ENCODE peak calls at places on chromosomes 7 and 10, in six cellular contexts. One of them, this sample, is unnamed.
A peak's percentile ranks its signal among the peaks of the same experiment; 100 is the strongest.

GRCh38 chr10:63057509-63057908 is 75.6 kb upstream of the NRBF2 start:
- DNase-seq in hepatocyte: no peak
- DNase-seq in AG04450: no peak
- DNase-seq in astrocyte of the spinal cord: no peak
- DNase-seq in mesendoderm: peak; percentile 41
- DNase-seq in IMR-90: no peak
- DNase-seq in this sample: no peak

GRCh38 chr7:149220534-149220933 is 18.9 kb upstream of the ZNF212 start:
- DNase-seq in hepatocyte: no peak
- DNase-seq in AG04450: no peak
- DNase-seq in astrocyte of the spinal cord: no peak
- DNase-seq in mesendoderm: peak; percentile 59
- DNase-seq in IMR-90: peak; percentile 75
- DNase-seq in this sample: peak; percentile 23

GRCh38 chr10:86652361-86653202 is 1.8 kb upstream of the OPN4 start:
- DNase-seq in hepatocyte: no peak
- DNase-seq in AG04450: no peak
- DNase-seq in astrocyte of the spinal cord: peak; percentile 11
- DNase-seq in mesendoderm: no peak
- DNase-seq in IMR-90: peak; percentile 21
- DNase-seq in this sample: no peak

GRCh38 chr7:91289633-91290260 is 25.5 kb downstream of the FZD1 start:
- DNase-seq in hepatocyte: no peak
- DNase-seq in AG04450: no peak
- DNase-seq in astrocyte of the spinal cord: no peak
- DNase-seq in mesendoderm: no peak
- DNase-seq in IMR-90: no peak
- DNase-seq in this sample: no peak

GRCh38 chr7:43771128-43771527 is 12.6 kb downstream of the BLVRA start:
- DNase-seq in hepatocyte: no peak
- DNase-seq in AG04450: no peak
- DNase-seq in astrocyte of the spinal cord: no peak
- DNase-seq in mesendoderm: no peak
- DNase-seq in IMR-90: no peak
- DNase-seq in this sample: no peak

GRCh38 chr10:17233534-17233933 is 5.5 kb downstream of the VIM start:
- DNase-seq in hepatocyte: no peak
- DNase-seq in AG04450: no peak
- DNase-seq in astrocyte of the spinal cord: peak; percentile 69
- DNase-seq in mesendoderm: no peak
- DNase-seq in IMR-90: no peak
- DNase-seq in this sample: no peak

GRCh38 chr7:87687653-87688254 is 59.6 kb downstream of the RUNDC3B start:
- DNase-seq in hepatocyte: no peak
- DNase-seq in AG04450: no peak
- DNase-seq in astrocyte of the spinal cord: no peak
- DNase-seq in mesendoderm: no peak
- DNase-seq in IMR-90: no peak
- DNase-seq in this sample: no peak

GRCh38 chr10:45505336-45505735 is 131.3 kb downstream of the ALOX5 start:
- DNase-seq in hepatocyte: no peak
- DNase-seq in AG04450: no peak
- DNase-seq in astrocyte of the spinal cord: no peak
- DNase-seq in mesendoderm: peak; percentile 40
- DNase-seq in IMR-90: no peak
- DNase-seq in this sample: no peak

GRCh38 chr7:55144333-55144954 is 125.6 kb downstream of the EGFR start:
- DNase-seq in hepatocyte: no peak
- DNase-seq in AG04450: no peak
- DNase-seq in astrocyte of the spinal cord: no peak
- DNase-seq in mesendoderm: peak; percentile 38
- DNase-seq in IMR-90: no peak
- DNase-seq in this sample: no peak

GRCh38 chr10:122543676-122544075 is 16.9 kb upstream of the DMBT1 start:
- DNase-seq in hepatocyte: no peak
- DNase-seq in AG04450: no peak
- DNase-seq in astrocyte of the spinal cord: no peak
- DNase-seq in mesendoderm: no peak
- DNase-seq in IMR-90: no peak
- DNase-seq in this sample: no peak

GRCh38 chr7:131692131-131692960 is 135.9 kb upstream of the PODXL start:
- DNase-seq in hepatocyte: peak; percentile 86
- DNase-seq in AG04450: no peak
- DNase-seq in astrocyte of the spinal cord: peak; percentile 25
- DNase-seq in mesendoderm: peak; percentile 79
- DNase-seq in IMR-90: peak; percentile 7
- DNase-seq in this sample: no peak

GRCh38 chr7:2269468-2270460 is 27.7 kb downstream of the NUDT1 start:
- DNase-seq in hepatocyte: no peak
- DNase-seq in AG04450: no peak
- DNase-seq in astrocyte of the spinal cord: peak; percentile 48
- DNase-seq in mesendoderm: peak; percentile 56
- DNase-seq in IMR-90: peak; percentile 57
- DNase-seq in this sample: no peak

GRCh38 chr7:28956608-28957063 is 1.5 kb downstream of the TRIL start:
- DNase-seq in hepatocyte: peak; percentile 80
- DNase-seq in AG04450: no peak
- DNase-seq in astrocyte of the spinal cord: peak; percentile 44
- DNase-seq in mesendoderm: peak; percentile 94
- DNase-seq in IMR-90: peak; percentile 5
- DNase-seq in this sample: no peak

GRCh38 chr7:27148776-27149641 is 1.4 kb upstream of the HOXA6 start:
- DNase-seq in hepatocyte: no peak
- DNase-seq in AG04450: no peak
- DNase-seq in astrocyte of the spinal cord: no peak
- DNase-seq in mesendoderm: no peak
- DNase-seq in IMR-90: no peak
- DNase-seq in this sample: no peak

GRCh38 chr7:27150568-27151340 is 1.6 kb downstream of the HOXA3 start:
- DNase-seq in hepatocyte: peak; percentile 91
- DNase-seq in AG04450: no peak
- DNase-seq in astrocyte of the spinal cord: peak; percentile 88
- DNase-seq in mesendoderm: peak; percentile 79
- DNase-seq in IMR-90: peak; percentile 78
- DNase-seq in this sample: no peak

GRCh38 chr7:27151341-27151944 is 940 bp downstream of the HOXA3 start:
- DNase-seq in hepatocyte: no peak
- DNase-seq in AG04450: no peak
- DNase-seq in astrocyte of the spinal cord: no peak
- DNase-seq in mesendoderm: no peak
- DNase-seq in IMR-90: no peak
- DNase-seq in this sample: no peak

GRCh38 chr7:27148031-27148775 is 629 bp upstream of the HOXA6 start:
- DNase-seq in hepatocyte: no peak
- DNase-seq in AG04450: no peak
- DNase-seq in astrocyte of the spinal cord: peak; percentile 66
- DNase-seq in mesendoderm: no peak
- DNase-seq in IMR-90: no peak
- DNase-seq in this sample: no peak

DNA sequence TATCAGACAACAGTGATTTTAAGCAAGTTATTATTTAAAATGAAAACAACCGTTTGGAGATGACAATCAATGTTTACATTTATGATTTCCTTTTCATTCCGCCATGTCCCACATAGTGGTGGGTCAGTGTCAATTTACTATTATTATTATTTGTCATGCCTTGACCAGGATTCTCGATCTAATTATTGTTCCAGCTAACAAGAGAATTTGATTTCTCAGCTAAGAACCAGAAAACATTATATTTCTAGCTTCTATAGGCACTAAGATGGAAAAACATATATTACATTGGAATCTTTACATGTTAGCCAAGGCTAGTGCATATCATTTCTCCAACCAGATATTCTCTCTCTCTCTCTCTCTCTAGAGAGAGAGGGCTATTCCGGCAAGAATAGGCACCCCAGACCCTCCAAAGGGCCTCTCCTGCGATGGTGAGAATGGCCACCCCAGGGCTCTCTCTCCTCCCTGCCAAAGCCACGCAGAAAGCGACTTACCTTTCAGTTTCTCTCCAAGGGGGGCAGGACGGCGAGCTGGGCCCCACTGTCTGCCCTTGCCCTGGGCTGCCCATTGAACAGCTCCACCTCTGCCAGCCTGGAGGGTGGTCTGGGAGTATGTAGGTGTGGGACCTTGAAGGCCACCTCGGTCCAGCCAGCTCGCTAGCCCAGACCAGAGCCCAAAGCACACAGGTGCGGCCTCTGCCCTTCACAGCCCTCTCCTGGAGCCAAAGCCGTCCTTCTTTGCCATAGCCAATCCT is 2.4 kb downstream of the HOXA3 start:
- DNase-seq in hepatocyte: no peak
- DNase-seq in AG04450: no peak
- DNase-seq in astrocyte of the spinal cord: no peak
- DNase-seq in mesendoderm: no peak
- DNase-seq in IMR-90: no peak
- DNase-seq in this sample: no peak
- H3K4me3 ChIP-seq in hepatocyte: no peak overlapping the region
- H3K4me3 ChIP-seq in AG04450: peak overlapping the region; percentile 73
- H3K4me3 ChIP-seq in astrocyte of the spinal cord: peak overlapping the region; percentile 69
- H3K4me3 ChIP-seq in mesendoderm: no peak overlapping the region
- H3K4me3 ChIP-seq in IMR-90: peak overlapping the region; percentile 54
- H3K4me3 ChIP-seq in this sample: peak overlapping the region; percentile 75

GRCh38 chr7:76396039-76396732 is 13.3 kb downstream of the SSC4D start:
- DNase-seq in hepatocyte: no peak
- DNase-seq in AG04450: no peak
- DNase-seq in astrocyte of the spinal cord: no peak
- DNase-seq in mesendoderm: peak; percentile 93
- DNase-seq in IMR-90: no peak
- DNase-seq in this sample: no peak

GRCh38 chr7:76390092-76390491 is 19.4 kb downstream of the SSC4D start:
- DNase-seq in hepatocyte: no peak
- DNase-seq in AG04450: no peak
- DNase-seq in astrocyte of the spinal cord: no peak
- DNase-seq in mesendoderm: no peak
- DNase-seq in IMR-90: no peak
- DNase-seq in this sample: no peak

GRCh38 chr7:76393116-76394031 is 16.1 kb downstream of the SSC4D start:
- DNase-seq in hepatocyte: peak; percentile 97
- DNase-seq in AG04450: peak; percentile 32
- DNase-seq in astrocyte of the spinal cord: peak; percentile 83
- DNase-seq in mesendoderm: peak; percentile 94
- DNase-seq in IMR-90: peak; percentile 71
- DNase-seq in this sample: no peak

GRCh38 chr7:76394962-76395361 is 14.5 kb downstream of the SSC4D start:
- DNase-seq in hepatocyte: no peak
- DNase-seq in AG04450: no peak
- DNase-seq in astrocyte of the spinal cord: no peak
- DNase-seq in mesendoderm: no peak
- DNase-seq in IMR-90: no peak
- DNase-seq in this sample: no peak

GRCh38 chr7:76392531-76393115 is 16.9 kb downstream of the SSC4D start:
- DNase-seq in hepatocyte: no peak
- DNase-seq in AG04450: no peak
- DNase-seq in astrocyte of the spinal cord: no peak
- DNase-seq in mesendoderm: no peak
- DNase-seq in IMR-90: no peak
- DNase-seq in this sample: no peak
- H3K4me3 ChIP-seq in hepatocyte: peak overlapping the region; percentile 27
- H3K4me3 ChIP-seq in AG04450: peak overlapping the region; percentile 47
- H3K4me3 ChIP-seq in astrocyte of the spinal cord: peak overlapping the region; percentile 27
- H3K4me3 ChIP-seq in mesendoderm: no peak overlapping the region
- H3K4me3 ChIP-seq in IMR-90: peak overlapping the region; percentile 44
- H3K4me3 ChIP-seq in this sample: peak overlapping the region; percentile 59

GRCh38 chr7:155962968-155963300 is 150.7 kb upstream of the SHH start:
- DNase-seq in hepatocyte: no peak
- DNase-seq in AG04450: no peak
- DNase-seq in astrocyte of the spinal cord: no peak
- DNase-seq in mesendoderm: no peak
- DNase-seq in IMR-90: no peak
- DNase-seq in this sample: no peak
- H3K4me3 ChIP-seq in hepatocyte: no peak overlapping the region
- H3K4me3 ChIP-seq in AG04450: no peak overlapping the region
- H3K4me3 ChIP-seq in astrocyte of the spinal cord: no peak overlapping the region
- H3K4me3 ChIP-seq in mesendoderm: no peak overlapping the region
- H3K4me3 ChIP-seq in IMR-90: no peak overlapping the region
- H3K4me3 ChIP-seq in this sample: no peak overlapping the region

GRCh38 chr7:14962778-14963177 is 60.2 kb upstream of the DGKB start:
- DNase-seq in hepatocyte: no peak
- DNase-seq in AG04450: no peak
- DNase-seq in astrocyte of the spinal cord: no peak
- DNase-seq in mesendoderm: no peak
- DNase-seq in IMR-90: no peak
- DNase-seq in this sample: no peak
- H3K4me3 ChIP-seq in hepatocyte: no peak overlapping the region
- H3K4me3 ChIP-seq in AG04450: no peak overlapping the region
- H3K4me3 ChIP-seq in astrocyte of the spinal cord: no peak overlapping the region
- H3K4me3 ChIP-seq in mesendoderm: no peak overlapping the region
- H3K4me3 ChIP-seq in IMR-90: no peak overlapping the region
- H3K4me3 ChIP-seq in this sample: no peak overlapping the region

GRCh38 chr10:72692897-72693598 is 1.1 kb downstream of the MCU start:
- DNase-seq in hepatocyte: peak; percentile 14
- DNase-seq in AG04450: no peak
- DNase-seq in astrocyte of the spinal cord: peak; percentile 46
- DNase-seq in mesendoderm: peak; percentile 34
- DNase-seq in IMR-90: peak; percentile 18
- DNase-seq in this sample: no peak

GRCh38 chr10:72693599-72693915 is 1.6 kb downstream of the MCU start:
- DNase-seq in hepatocyte: no peak
- DNase-seq in AG04450: no peak
- DNase-seq in astrocyte of the spinal cord: no peak
- DNase-seq in mesendoderm: no peak
- DNase-seq in IMR-90: no peak
- DNase-seq in this sample: no peak

GRCh38 chr10:72697711-72698110 is 5.8 kb downstream of the MCU start:
- DNase-seq in hepatocyte: peak; percentile 10
- DNase-seq in AG04450: no peak
- DNase-seq in astrocyte of the spinal cord: no peak
- DNase-seq in mesendoderm: no peak
- DNase-seq in IMR-90: no peak
- DNase-seq in this sample: no peak

GRCh38 chr10:72694476-72695369 is 2.8 kb downstream of the MCU start:
- DNase-seq in hepatocyte: peak; percentile 47
- DNase-seq in AG04450: no peak
- DNase-seq in astrocyte of the spinal cord: peak; percentile 51
- DNase-seq in mesendoderm: no peak
- DNase-seq in IMR-90: peak; percentile 65
- DNase-seq in this sample: no peak

DNA sequence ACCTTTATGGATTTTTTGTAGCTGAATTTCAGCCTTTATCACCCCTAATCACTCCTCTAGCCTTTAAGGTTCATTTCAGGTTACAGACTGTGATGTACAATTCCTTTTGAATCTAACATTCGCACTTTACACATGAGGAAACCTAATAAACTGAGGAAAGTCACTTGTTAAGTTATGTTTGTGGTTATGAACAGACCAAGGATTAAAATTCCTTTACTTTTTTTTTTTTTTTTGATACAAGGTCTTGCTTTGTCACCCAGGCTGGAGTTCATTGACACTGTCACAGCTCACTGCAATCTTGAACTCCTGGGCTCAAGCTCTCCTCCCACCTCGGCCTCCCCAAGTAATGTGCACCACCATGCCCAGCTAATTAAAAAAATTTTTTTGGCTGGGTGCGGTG is 3.6 kb downstream of the MCU start:
- DNase-seq in hepatocyte: no peak
- DNase-seq in AG04450: no peak
- DNase-seq in astrocyte of the spinal cord: no peak
- DNase-seq in mesendoderm: no peak
- DNase-seq in IMR-90: no peak
- DNase-seq in this sample: no peak
- H3K4me3 ChIP-seq in hepatocyte: no peak overlapping the region
- H3K4me3 ChIP-seq in AG04450: no peak overlapping the region
- H3K4me3 ChIP-seq in astrocyte of the spinal cord: no peak overlapping the region
- H3K4me3 ChIP-seq in mesendoderm: no peak overlapping the region
- H3K4me3 ChIP-seq in IMR-90: no peak overlapping the region
- H3K4me3 ChIP-seq in this sample: no peak overlapping the region

GRCh38 chr10:32331606-32332005 is 15.4 kb downstream of the EPC1 start:
- DNase-seq in hepatocyte: no peak
- DNase-seq in AG04450: no peak
- DNase-seq in astrocyte of the spinal cord: no peak
- DNase-seq in mesendoderm: no peak
- DNase-seq in IMR-90: no peak
- DNase-seq in this sample: no peak
- H3K4me3 ChIP-seq in hepatocyte: no peak overlapping the region
- H3K4me3 ChIP-seq in AG04450: no peak overlapping the region
- H3K4me3 ChIP-seq in astrocyte of the spinal cord: no peak overlapping the region
- H3K4me3 ChIP-seq in mesendoderm: no peak overlapping the region
- H3K4me3 ChIP-seq in IMR-90: no peak overlapping the region
- H3K4me3 ChIP-seq in this sample: no peak overlapping the region